ENCODE peak calls at places on chromosome 4, in six cellular contexts. One of them, this sample, is unnamed.
A peak's percentile ranks its signal among the peaks of the same experiment; 100 is the strongest.

GRCh38 chr4:77854431-77855111 is 8.1 kb upstream of the MRPL1 start:
- DNase-seq in stimulated activated CD4-positive, alpha-beta T cell treated with anti-CD3 and anti-CD28 coated beads, TNF-alpha, amount 100 ng/mL, for 4 hours: no peak
- DNase-seq in adrenal gland: no peak
- DNase-seq in NT2/D1: no peak
- DNase-seq in B cell: no peak
- DNase-seq in midbrain: no peak
- DNase-seq in this sample: no peak

GRCh38 chr4:78542373-78542772 is 9.2 kb upstream of the ANXA3 start:
- DNase-seq in B cell: no peak
- DNase-seq in adrenal gland: no peak
- DNase-seq in NT2/D1: no peak
- DNase-seq in stimulated activated CD4-positive, alpha-beta T cell treated with anti-CD3 and anti-CD28 coated beads, TNF-alpha, amount 100 ng/mL, for 4 hours: no peak
- DNase-seq in midbrain: no peak
- DNase-seq in this sample: no peak

GRCh38 chr4:3065551-3065950 is 8.8 kb downstream of the HTT-AS start:
- DNase-seq in adrenal gland: no peak
- DNase-seq in NT2/D1: no peak
- DNase-seq in stimulated activated CD4-positive, alpha-beta T cell treated with anti-CD3 and anti-CD28 coated beads, TNF-alpha, amount 100 ng/mL, for 4 hours: no peak
- DNase-seq in midbrain: no peak
- DNase-seq in B cell: no peak
- DNase-seq in this sample: no peak

GRCh38 chr4:139641218-139641617 is 24.4 kb upstream of the MGST2 start:
- DNase-seq in midbrain: no peak
- DNase-seq in adrenal gland: no peak
- DNase-seq in stimulated activated CD4-positive, alpha-beta T cell treated with anti-CD3 and anti-CD28 coated beads, TNF-alpha, amount 100 ng/mL, for 4 hours: no peak
- DNase-seq in B cell: no peak
- DNase-seq in NT2/D1: no peak
- DNase-seq in this sample: no peak

GRCh38 chr4:56388311-56388710 is 1.0 kb upstream of the AASDH start:
- DNase-seq in adrenal gland: no peak
- DNase-seq in NT2/D1: no peak
- DNase-seq in B cell: no peak
- DNase-seq in midbrain: no peak
- DNase-seq in stimulated activated CD4-positive, alpha-beta T cell treated with anti-CD3 and anti-CD28 coated beads, TNF-alpha, amount 100 ng/mL, for 4 hours: no peak
- DNase-seq in this sample: no peak

GRCh38 chr4:25160714-25161598 is 707 bp upstream of the SEPSECS start:
- DNase-seq in stimulated activated CD4-positive, alpha-beta T cell treated with anti-CD3 and anti-CD28 coated beads, TNF-alpha, amount 100 ng/mL, for 4 hours: no peak
- DNase-seq in adrenal gland: no peak
- DNase-seq in NT2/D1: no peak
- DNase-seq in midbrain: no peak
- DNase-seq in B cell: no peak
- DNase-seq in this sample: no peak

GRCh38 chr4:110849461-110849860 is 226.6 kb upstream of the PITX2 start:
- DNase-seq in stimulated activated CD4-positive, alpha-beta T cell treated with anti-CD3 and anti-CD28 coated beads, TNF-alpha, amount 100 ng/mL, for 4 hours: no peak
- DNase-seq in adrenal gland: no peak
- DNase-seq in midbrain: no peak
- DNase-seq in B cell: no peak
- DNase-seq in NT2/D1: no peak
- DNase-seq in this sample: no peak

GRCh38 chr4:74603186-74603585 is 158.2 kb downstream of the AREG start:
- DNase-seq in NT2/D1: no peak
- DNase-seq in B cell: no peak
- DNase-seq in stimulated activated CD4-positive, alpha-beta T cell treated with anti-CD3 and anti-CD28 coated beads, TNF-alpha, amount 100 ng/mL, for 4 hours: no peak
- DNase-seq in adrenal gland: no peak
- DNase-seq in midbrain: no peak
- DNase-seq in this sample: no peak

GRCh38 chr4:94577136-94577535 is 125.4 kb downstream of the PDLIM5 start:
- DNase-seq in stimulated activated CD4-positive, alpha-beta T cell treated with anti-CD3 and anti-CD28 coated beads, TNF-alpha, amount 100 ng/mL, for 4 hours: no peak
- DNase-seq in B cell: no peak
- DNase-seq in adrenal gland: no peak
- DNase-seq in NT2/D1: peak; percentile 42
- DNase-seq in midbrain: peak; percentile 78
- DNase-seq in this sample: peak; percentile 68

GRCh38 chr4:183411291-183411861 is 33.1 kb upstream of the CDKN2AIP start:
- DNase-seq in midbrain: no peak
- DNase-seq in NT2/D1: no peak
- DNase-seq in stimulated activated CD4-positive, alpha-beta T cell treated with anti-CD3 and anti-CD28 coated beads, TNF-alpha, amount 100 ng/mL, for 4 hours: no peak
- DNase-seq in adrenal gland: no peak
- DNase-seq in B cell: no peak
- DNase-seq in this sample: no peak

GRCh38 chr4:15703439-15703838 is 574 bp downstream of the BST1 start:
- DNase-seq in NT2/D1: no peak
- DNase-seq in adrenal gland: no peak
- DNase-seq in B cell: no peak
- DNase-seq in midbrain: no peak
- DNase-seq in stimulated activated CD4-positive, alpha-beta T cell treated with anti-CD3 and anti-CD28 coated beads, TNF-alpha, amount 100 ng/mL, for 4 hours: no peak
- DNase-seq in this sample: no peak

GRCh38 chr4:25485104-25485503 is 108.0 kb downstream of the ANAPC4 start:
- DNase-seq in stimulated activated CD4-positive, alpha-beta T cell treated with anti-CD3 and anti-CD28 coated beads, TNF-alpha, amount 100 ng/mL, for 4 hours: no peak
- DNase-seq in B cell: no peak
- DNase-seq in midbrain: no peak
- DNase-seq in adrenal gland: no peak
- DNase-seq in NT2/D1: no peak
- DNase-seq in this sample: no peak

GRCh38 chr4:98932539-98932938 is 3.6 kb upstream of the EIF4E start:
- DNase-seq in stimulated activated CD4-positive, alpha-beta T cell treated with anti-CD3 and anti-CD28 coated beads, TNF-alpha, amount 100 ng/mL, for 4 hours: no peak
- DNase-seq in midbrain: no peak
- DNase-seq in adrenal gland: no peak
- DNase-seq in B cell: no peak
- DNase-seq in NT2/D1: no peak
- DNase-seq in this sample: no peak

This sample was measured in heart left ventricle.